ENCODE peak calls at places on chromosomes 12 and 14, in four cellular contexts. T is WTC11, N is HepG2, Z is K562. K is an unnamed sample.
A peak's percentile ranks its signal among the peaks of the same experiment; 100 is the strongest.

GRCh38 chr12:96265836-96266235 is 71.7 kb downstream of the ELK3 start:
- DNase-seq in T (no peak), N (no peak), Z (no peak), K (no peak)

GRCh38 chr12:41992029-41992428 is 152.6 kb downstream of the GXYLT1 start:
- DNase-seq in T (no peak), N (no peak), Z (no peak), K (no peak)

GRCh38 chr12:4978737-4979136 is 64.9 kb upstream of the KCNA5 start:
- DNase-seq in T (no peak), N (no peak), Z (no peak), K (no peak)

GRCh38 chr12:38903596-38903995 is 1.8 kb downstream of the CPNE8 start:
- DNase-seq in T (no peak), N (no peak), Z (no peak), K (no peak)

GRCh38 chr12:22935090-22935489 is 310.1 kb downstream of the ETNK1 start:
- DNase-seq in T (peak; percentile 33), N (no peak), Z (no peak), K (no peak)

GRCh38 chr14:80607430-80608200 is 333.9 kb downstream of the CEP128 start:
- DNase-seq in T (no peak), N (no peak), Z (no peak), K (no peak)

GRCh38 chr12:46453428-46453827 is 80.9 kb upstream of the SLC38A2 start:
- DNase-seq in T (no peak), N (no peak), Z (no peak), K (no peak)

GRCh38 chr12:116933101-116933500 is 22.4 kb downstream of the FBXW8 start:
- DNase-seq in T (no peak), N (no peak), Z (no peak), K (peak; percentile 53)

GRCh38 chr14:59333668-59334067 is 131.5 kb downstream of the GPR135 start:
- DNase-seq in T (no peak), N (peak; percentile 40), Z (no peak), K (no peak)

GRCh38 chr14:68762944-68763831 is 29.7 kb downstream of the ZFP36L1 start:
- DNase-seq in T (peak; percentile 66), N (peak; percentile 69), Z (peak; percentile 93), K (peak; percentile 80)

GRCh38 chr14:47438650-47439140 is 236.7 kb downstream of the MDGA2 start:
- DNase-seq in T (no peak), N (no peak), Z (no peak), K (no peak)

GRCh38 chr12:85951823-85952222 is 77.7 kb downstream of the NTS start:
- DNase-seq in T (no peak), N (no peak), Z (no peak), K (peak; percentile 3)

GRCh38 chr14:29796853-29797252 is 130.8 kb downstream of the PRKD1 start:
- DNase-seq in T (no peak), N (no peak), Z (no peak), K (no peak)

GRCh38 chr12:470133-470532 is 10.4 kb downstream of the B4GALNT3 start:
- DNase-seq in T (no peak), N (no peak), Z (no peak), K (no peak)

GRCh38 chr14:65164068-65164824 is 61.9 kb upstream of the MAX start:
- DNase-seq in T (no peak), N (peak; percentile 43), Z (peak; percentile 35), K (peak; percentile 63)

GRCh38 chr14:51652168-51653095 is 722 bp downstream of the FRMD6 start:
- DNase-seq in T (peak; percentile 61), N (no peak), Z (peak; percentile 17), K (peak; percentile 74)

GRCh38 chr14:100386121-100386520 is 63.0 kb downstream of the SLC25A47 start:
- DNase-seq in T (no peak), N (no peak), Z (no peak), K (no peak)

GRCh38 chr14:55302367-55302766 is 31.1 kb downstream of the FBXO34 start:
- DNase-seq in T (no peak), N (no peak), Z (no peak), K (no peak)

GRCh38 chr12:30794591-30795409 is 40.0 kb upstream of the CAPRIN2 start:
- DNase-seq in T (peak; percentile 42), N (peak; percentile 67), Z (no peak), K (no peak)

GRCh38 chr14:43687866-43688265 is 819.2 kb downstream of the FSCB start:
- DNase-seq in T (no peak), N (no peak), Z (no peak), K (no peak)

GRCh38 chr12:74537126-74537706 is 419 bp upstream of the ATXN7L3B start:
- DNase-seq in T (no peak), N (peak; percentile 56), Z (peak; percentile 25), K (peak; percentile 50)

GRCh38 chr12:92539966-92540791 is 162.6 kb upstream of the PLEKHG7 start:
- DNase-seq in T (peak; percentile 14), N (no peak), Z (no peak), K (no peak)

GRCh38 chr14:81178063-81178462 is 42.7 kb downstream of the GTF2A1 start:
- DNase-seq in T (no peak), N (no peak), Z (no peak), K (no peak)

GRCh38 chr12:118607831-118608230 is 231.5 kb downstream of the SUDS3 start:
- DNase-seq in T (no peak), N (no peak), Z (no peak), K (no peak)

GRCh38 chr12:69479675-69480074 is 9.5 kb downstream of the FRS2 start:
- DNase-seq in T (no peak), N (no peak), Z (no peak), K (no peak)

GRCh38 chr12:14941369-14941768 is 3.0 kb upstream of the ERP27 start:
- DNase-seq in T (no peak), N (no peak), Z (no peak), K (no peak)

GRCh38 chr14:21264025-21264801 is 5.0 kb downstream of the HNRNPC start:
- DNase-seq in T (no peak), N (no peak), Z (no peak), K (no peak)

DNA sequence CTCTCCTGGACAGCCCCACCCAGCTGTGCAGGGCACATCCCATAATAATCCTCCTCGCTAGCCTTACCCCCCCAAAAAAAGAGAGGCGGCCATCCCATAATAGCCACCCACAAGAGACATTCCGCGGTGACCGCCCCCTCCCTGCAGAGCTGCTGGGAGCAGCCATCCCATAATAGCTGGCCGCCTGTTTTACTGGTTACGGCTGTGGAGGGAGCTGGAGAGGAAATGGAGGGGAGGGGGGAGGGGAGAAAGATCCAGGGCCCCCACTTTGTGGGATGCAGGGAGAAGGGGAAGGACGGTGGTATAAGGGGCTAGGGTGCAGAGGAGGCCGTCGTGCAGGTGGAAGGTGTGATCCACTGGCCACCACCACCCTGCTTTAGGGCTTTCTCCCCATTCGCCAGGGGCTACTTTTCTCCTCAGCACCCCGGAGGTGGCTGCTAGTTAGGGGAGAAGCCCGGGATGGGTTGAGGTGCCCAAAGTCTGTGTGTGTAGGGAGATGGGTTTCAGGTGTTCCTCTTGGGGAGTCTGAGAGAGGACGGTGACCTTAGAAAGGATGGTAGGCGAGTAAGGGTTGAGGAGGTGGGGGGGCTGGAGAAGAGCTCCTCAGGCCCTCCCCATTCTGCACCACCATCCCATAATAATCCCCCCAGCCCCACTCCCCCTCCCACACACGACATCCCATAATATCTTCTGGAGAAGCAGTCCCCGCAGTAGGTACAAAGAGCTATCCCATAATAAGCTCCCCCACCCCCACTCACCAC is 6.0 kb upstream of the CHD4 start:
- DNase-seq in T (peak; percentile 56), N (peak; percentile 62), Z (peak; percentile 68), K (peak; percentile 72)
- TF ChIP-seq FOXJ3 in T (no peak), N (no peak), Z (no peak), K (no peak)

GRCh38 chr12:119989619-119990381 is 764 bp downstream of the BICDL1 start:
- DNase-seq in T (peak; percentile 87), N (peak; percentile 41), Z (peak; percentile 82), K (peak; percentile 87)
- TF ChIP-seq FOXJ3 in T (no peak), N (no peak), Z (no peak), K (no peak)

DNA sequence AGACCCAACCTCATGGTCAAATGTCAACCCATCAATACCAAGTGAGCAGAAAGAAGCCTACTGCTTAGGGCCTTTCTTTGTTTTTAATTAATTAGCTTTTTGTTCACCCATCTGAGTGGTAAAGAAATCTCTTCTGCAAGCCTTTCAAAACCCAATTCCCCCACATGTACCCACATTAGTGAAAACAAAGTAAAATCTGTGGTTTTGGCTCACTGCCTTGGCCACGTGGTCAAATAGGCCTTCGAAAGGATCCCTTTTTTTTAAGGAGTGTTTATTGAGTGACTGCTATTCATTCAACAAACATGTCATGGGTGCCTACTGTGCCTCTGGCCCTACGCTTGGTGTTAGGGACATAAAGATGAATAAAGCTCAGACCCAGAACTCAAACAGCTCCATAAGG is 160.1 kb downstream of the NUAK1 start:
- DNase-seq in T (no peak), N (no peak), Z (no peak), K (no peak)
- TF ChIP-seq FOXJ3 in T (no peak), N (no peak), Z (no peak), K (no peak)

DNA sequence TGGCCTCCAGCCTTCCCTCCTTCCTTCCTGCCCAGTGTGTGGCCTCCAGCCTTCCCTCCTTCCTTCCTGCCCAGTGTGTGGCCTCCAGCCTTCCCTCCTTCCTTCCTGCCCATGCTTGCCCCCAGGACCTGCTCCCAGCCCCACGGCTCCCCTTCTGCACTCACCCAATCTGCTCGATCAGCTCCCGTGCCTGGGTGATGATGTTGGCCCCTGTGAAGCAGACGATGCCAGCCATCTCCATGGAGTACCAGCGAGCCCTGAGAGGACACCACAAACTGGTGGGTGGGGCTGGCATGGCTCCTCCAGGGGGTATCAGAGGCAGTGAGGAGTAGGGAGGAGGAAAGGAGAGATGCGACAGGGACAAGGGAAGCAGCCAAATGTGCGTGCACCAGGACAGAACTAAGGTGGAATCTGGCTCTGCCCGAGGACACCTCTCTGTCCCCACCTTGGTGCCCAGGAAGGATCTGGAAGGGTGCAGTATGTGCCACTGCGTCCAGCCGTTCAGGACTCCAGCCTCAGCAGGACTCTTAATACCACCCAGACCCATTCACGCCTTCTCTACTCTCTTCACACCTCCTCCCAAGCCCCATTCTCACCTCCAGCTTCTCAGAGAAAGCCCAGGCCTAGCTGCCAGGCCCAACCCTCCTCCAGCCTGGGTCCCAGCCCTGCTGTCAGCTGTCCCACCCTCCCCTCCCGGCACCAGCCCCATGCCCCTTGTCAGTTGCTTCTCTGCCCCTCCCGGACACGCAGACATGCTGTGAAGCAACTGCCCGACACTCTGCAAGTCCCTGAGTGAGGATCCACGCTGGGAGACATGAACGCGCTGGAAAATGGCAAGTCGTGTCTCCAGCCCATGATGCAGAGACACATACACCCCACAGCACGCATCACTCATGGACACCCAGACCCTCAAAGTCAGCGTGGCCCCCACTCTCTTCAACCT is 22.7 kb downstream of the POLE start:
- DNase-seq in T (no peak), N (no peak), Z (no peak), K (no peak)
- TF ChIP-seq FOXJ3 in T (no peak), N (no peak), Z (no peak), K (no peak)

DNA sequence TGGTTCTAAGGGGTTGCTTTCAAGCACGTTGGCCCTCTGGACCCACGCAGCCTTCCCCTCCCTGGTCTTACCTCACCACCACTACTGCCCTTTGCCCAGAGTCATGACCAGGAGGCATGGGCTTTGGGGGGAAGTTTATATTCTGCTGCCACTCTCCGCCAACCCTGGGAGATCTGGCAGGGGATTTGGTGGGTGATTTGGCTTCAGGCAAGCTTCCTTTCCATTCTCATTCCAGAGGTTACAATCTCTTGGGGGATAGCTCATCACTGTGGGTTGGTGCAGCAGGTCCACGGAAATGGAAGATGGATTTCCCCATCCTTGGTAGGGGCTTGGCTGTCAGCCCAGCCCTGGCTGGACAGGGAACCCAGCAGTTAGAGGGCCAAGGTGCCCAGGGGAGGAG is 6.3 kb downstream of the PAH start:
- DNase-seq in T (no peak), N (no peak), Z (no peak), K (no peak)
- TF ChIP-seq FOXJ3 in T (no peak), N (no peak), Z (no peak), K (no peak)

K was measured in SK-N-SH.